ENCODE peak calls at places on chromosome 1, in seven cellular contexts. P is HepG2, K is GM23338, Q is K562, T is HCT116, M is Panc1, W is upper lobe of left lung. E is an unnamed sample.

GRCh38 chr1:158155673-158156072 is 25.0 kb upstream of the CD1D start:
- ATAC-seq in W (no peak), M (no peak), K (no peak), Q (peak; percentile 69), P (no peak), T (no peak), E (no peak)

GRCh38 chr1:156704930-156705320 is 458 bp downstream of the CRABP2 start:
- ATAC-seq in M (peak; percentile 28), W (peak; percentile 41), P (peak; percentile 8), Q (no peak), T (peak; percentile 19), K (peak; percentile 1), E (peak; percentile 57)

GRCh38 chr1:118461154-118461553 is 276.1 kb upstream of the SPAG17 start:
- ATAC-seq in P (peak; percentile 50), W (no peak), T (no peak), Q (no peak), M (no peak), K (peak; percentile 37), E (no peak)

GRCh38 chr1:209643295-209644020 is 8.8 kb downstream of the LAMB3 start:
- ATAC-seq in T (no peak), P (no peak), M (no peak), K (no peak), W (peak; percentile 65), Q (no peak), E (peak; percentile 22)

GRCh38 chr1:212967767-212968166 is 17.4 kb downstream of the VASH2 start:
- ATAC-seq in Q (peak; percentile 97), M (peak; percentile 89), W (peak; percentile 82), K (peak; percentile 82), T (peak; percentile 100), P (peak; percentile 98), E (no peak)

GRCh38 chr1:224592636-224593579 is 23.2 kb upstream of the CNIH3 start:
- ATAC-seq in Q (no peak), K (peak; percentile 29), T (peak; percentile 47), W (peak; percentile 59), P (no peak), M (no peak), E (no peak)

GRCh38 chr1:17205652-17206051 is 724 bp downstream of the PADI1 start:
- ATAC-seq in T (no peak), W (no peak), P (no peak), Q (no peak), M (no peak), K (no peak), E (no peak)

GRCh38 chr1:12580054-12580887 is 37.7 kb downstream of the DHRS3 start:
- ATAC-seq in K (no peak), W (peak; percentile 46), M (peak; percentile 37), P (no peak), Q (no peak), T (no peak), E (peak; percentile 78)

GRCh38 chr1:68551459-68551858 is 54.6 kb upstream of the DEPDC1 start:
- ATAC-seq in Q (no peak), K (no peak), W (no peak), P (no peak), T (peak; percentile 80), M (no peak), E (no peak)

GRCh38 chr1:209767105-209767504 is 11.3 kb downstream of the TRAF3IP3 start:
- ATAC-seq in M (no peak), P (no peak), W (no peak), Q (no peak), T (no peak), K (no peak), E (no peak)

GRCh38 chr1:70779571-70779970 is 268.0 kb downstream of the PTGER3 start:
- ATAC-seq in P (no peak), K (no peak), T (no peak), Q (peak; percentile 47), W (no peak), M (no peak), E (no peak)

GRCh38 chr1:211292411-211292810 is 33.2 kb downstream of the RCOR3 start:
- ATAC-seq in M (no peak), K (no peak), W (no peak), P (no peak), Q (no peak), T (no peak), E (no peak)

GRCh38 chr1:211285196-211285595 is 26.0 kb downstream of the RCOR3 start:
- ATAC-seq in K (no peak), M (no peak), Q (no peak), T (no peak), P (no peak), W (no peak), E (no peak)

GRCh38 chr1:211282023-211282373 is 22.8 kb downstream of the RCOR3 start:
- ATAC-seq in P (no peak), T (no peak), K (no peak), W (no peak), Q (no peak), M (no peak), E (no peak)

GRCh38 chr1:211281322-211282022 is 22.3 kb downstream of the RCOR3 start:
- ATAC-seq in W (no peak), P (no peak), T (no peak), K (no peak), Q (peak; percentile 62), M (no peak), E (no peak)

GRCh38 chr1:211287218-211287617 is 28.1 kb downstream of the RCOR3 start:
- ATAC-seq in Q (no peak), P (no peak), M (no peak), K (no peak), W (no peak), T (no peak), E (no peak)
- H3K4me3 ChIP-seq in Q (no peak overlapping the region), P (no peak overlapping the region), M (no peak overlapping the region), K (no peak overlapping the region), W (no peak overlapping the region), T (no peak overlapping the region), E (no peak overlapping the region)

GRCh38 chr1:204477036-204477740 is 17.4 kb downstream of the PIK3C2B start:
- ATAC-seq in W (peak; percentile 38), P (peak; percentile 40), K (no peak), M (no peak), T (no peak), Q (no peak), E (peak; percentile 51)

GRCh38 chr1:204478921-204479320 is 15.7 kb downstream of the PIK3C2B start:
- ATAC-seq in M (no peak), P (no peak), K (no peak), T (no peak), Q (no peak), W (no peak), E (no peak)

GRCh38 chr1:204478166-204478899 is 16.3 kb downstream of the PIK3C2B start:
- ATAC-seq in K (peak; percentile 6), W (no peak), P (peak; percentile 30), Q (peak; percentile 30), M (no peak), T (no peak), E (no peak)

GRCh38 chr1:204480515-204480914 is 14.1 kb downstream of the PIK3C2B start:
- ATAC-seq in P (no peak), M (peak; percentile 27), W (no peak), T (peak; percentile 35), Q (no peak), K (peak; percentile 6), E (peak; percentile 19)

GRCh38 chr1:204479387-204480136 is 15.0 kb downstream of the PIK3C2B start:
- ATAC-seq in W (no peak), M (no peak), K (no peak), Q (no peak), T (peak; percentile 88), P (no peak), E (no peak)
- TF ChIP-seq POLR2AphosphoS5 in W (no peak), M (no peak), K (no peak), Q (no peak), T (peak; percentile 20), P (no peak), E (no peak)

GRCh38 chr1:64470670-64471217 is 815 bp downstream of the CACHD1 start:
- ATAC-seq in P (peak; percentile 72), K (peak; percentile 4), M (peak; percentile 68), T (peak; percentile 59), Q (no peak), W (peak; percentile 69), E (peak; percentile 45)
- H3K4me3 ChIP-seq in P (peak overlapping the region; percentile 70), K (peak overlapping the region; percentile 63), M (peak overlapping the region; percentile 95), T (peak overlapping the region; percentile 50), Q (no peak overlapping the region), W (peak overlapping the region; percentile 80), E (peak overlapping the region; percentile 39)

GRCh38 chr1:228935198-228935663 is 200.0 kb downstream of the RHOU start:
- ATAC-seq in W (no peak), T (no peak), Q (no peak), P (peak; percentile 68), K (no peak), M (no peak), E (no peak)
- TF ChIP-seq POLR2AphosphoS5 in W (no peak), T (no peak), Q (no peak), P (no peak), K (no peak), M (no peak), E (no peak)

GRCh38 chr1:6359568-6360496 is 33.7 kb downstream of the ACOT7 start:
- ATAC-seq in T (no peak), M (peak; percentile 78), K (peak; percentile 38), Q (peak; percentile 79), W (peak; percentile 78), P (peak; percentile 86), E (peak; percentile 80)

GRCh38 chr1:6358757-6359567 is 34.6 kb downstream of the ACOT7 start:
- ATAC-seq in T (no peak), M (peak; percentile 61), K (peak; percentile 10), Q (peak; percentile 38), P (peak; percentile 43), W (peak; percentile 58), E (peak; percentile 26)

GRCh38 chr1:6355621-6356020 is 37.9 kb downstream of the ACOT7 start:
- ATAC-seq in K (no peak), Q (no peak), P (no peak), T (no peak), M (no peak), W (no peak), E (no peak)

GRCh38 chr1:6358144-6358624 is 35.4 kb downstream of the ACOT7 start:
- ATAC-seq in T (peak; percentile 26), M (peak; percentile 18), K (no peak), W (no peak), Q (no peak), P (no peak), E (no peak)

GRCh38 chr1:6357243-6357929 is 36.2 kb downstream of the ACOT7 start:
- ATAC-seq in P (no peak), T (peak; percentile 52), K (peak; percentile 80), M (no peak), Q (peak; percentile 76), W (no peak), E (no peak)
- H3K4me3 ChIP-seq in P (no peak overlapping the region), T (no peak overlapping the region), K (no peak overlapping the region), M (no peak overlapping the region), Q (no peak overlapping the region), W (no peak overlapping the region), E (no peak overlapping the region)

E was measured in gastroesophageal sphincter.